ENCODE peak calls at places on chromosomes 7 and 10, in six cellular contexts. A, B, X, U, R and V are unnamed samples.

GRCh38 chr10:35379226-35380137 is 43.2 kb downstream of the CCNY start:
- DNase-seq in A (peak; percentile 82), B (no peak), X (no peak), U (no peak), R (no peak), V (peak; percentile 49)

GRCh38 chr10:78747366-78747955 is 321.3 kb upstream of the ZMIZ1 start:
- DNase-seq in A (no peak), B (no peak), X (no peak), U (no peak), R (no peak), V (no peak)

GRCh38 chr10:71249996-71250395 is 37.6 kb downstream of the UNC5B start:
- DNase-seq in A (no peak), B (no peak), X (no peak), U (no peak), R (no peak), V (no peak)

GRCh38 chr7:781228-781864 is 50.9 kb upstream of the SUN1 start:
- DNase-seq in A (no peak), B (no peak), X (no peak), U (no peak), R (no peak), V (no peak)

GRCh38 chr7:20798081-20798693 is 11.5 kb upstream of the SP8 start:
- DNase-seq in A (peak; percentile 66), B (no peak), X (peak; percentile 49), U (peak; percentile 76), R (peak; percentile 60), V (no peak)

GRCh38 chr7:155821851-155822250 is 9.6 kb upstream of the SHH start:
- DNase-seq in A (no peak), B (no peak), X (no peak), U (no peak), R (no peak), V (no peak)

GRCh38 chr7:120925392-120925791 is 25.2 kb upstream of the ING3 start:
- DNase-seq in A (no peak), B (no peak), X (no peak), U (no peak), R (no peak), V (no peak)

GRCh38 chr7:130939285-130940095 is 205.5 kb upstream of the KLF14 start:
- DNase-seq in A (no peak), B (no peak), X (no peak), U (no peak), R (no peak), V (no peak)

GRCh38 chr7:47520408-47520807 is 61.5 kb downstream of the TNS3 start:
- DNase-seq in A (no peak), B (peak; percentile 31), X (peak; percentile 52), U (peak; percentile 40), R (peak; percentile 46), V (no peak)

GRCh38 chr7:26061340-26062239 is 90.4 kb upstream of the NFE2L3 start:
- DNase-seq in A (peak; percentile 73), B (no peak), X (peak; percentile 67), U (peak; percentile 88), R (peak; percentile 93), V (peak; percentile 51)

GRCh38 chr7:22866965-22867364 is 44.3 kb upstream of the TOMM7 start:
- DNase-seq in A (no peak), B (no peak), X (no peak), U (no peak), R (no peak), V (no peak)

GRCh38 chr7:27155816-27156507 is 513 bp downstream of the HOXA7 start:
- DNase-seq in A (peak; percentile 56), B (peak; percentile 21), X (peak; percentile 19), U (peak; percentile 70), R (no peak), V (no peak)

GRCh38 chr7:5419523-5420107 is 4.0 kb downstream of the TNRC18 start:
- DNase-seq in A (no peak), B (no peak), X (no peak), U (peak; percentile 33), R (no peak), V (peak; percentile 25)

GRCh38 chr7:122485841-122486240 is 181.3 kb upstream of the FEZF1 start:
- DNase-seq in A (no peak), B (no peak), X (no peak), U (no peak), R (no peak), V (no peak)

GRCh38 chr7:75928600-75928939 is 13.6 kb downstream of the POR start:
- DNase-seq in A (no peak), B (no peak), X (no peak), U (no peak), R (no peak), V (no peak)

GRCh38 chr7:27171636-27172387 is 2.3 kb downstream of the HOXA10 start:
- DNase-seq in A (peak; percentile 27), B (peak; percentile 5), X (peak; percentile 18), U (no peak), R (no peak), V (peak; percentile 18)

GRCh38 chr7:100158229-100159098 is at the start of gene TRAPPC14:
- DNase-seq in A (peak; percentile 94), B (peak; percentile 95), X (peak; percentile 95), U (peak; percentile 98), R (peak; percentile 98), V (peak; percentile 93)

GRCh38 chr10:101380353-101381017 is 26.5 kb downstream of the BTRC start:
- DNase-seq in A (no peak), B (no peak), X (peak; percentile 26), U (no peak), R (no peak), V (no peak)

GRCh38 chr10:68348265-68348741 is 15.6 kb upstream of the PBLD start:
- DNase-seq in A (peak; percentile 78), B (no peak), X (no peak), U (peak; percentile 58), R (peak; percentile 58), V (no peak)

GRCh38 chr10:44046605-44047004 is 338.3 kb downstream of the CXCL12 start:
- DNase-seq in A (no peak), B (no peak), X (no peak), U (no peak), R (no peak), V (no peak)

GRCh38 chr7:55148992-55149391 is 130.2 kb downstream of the EGFR start:
- DNase-seq in A (no peak), B (no peak), X (no peak), U (no peak), R (no peak), V (no peak)

GRCh38 chr10:11757820-11758463 is 15.8 kb downstream of the ECHDC3 start:
- DNase-seq in A (peak; percentile 76), B (peak; percentile 87), X (peak; percentile 93), U (peak; percentile 93), R (peak; percentile 94), V (peak; percentile 72)
- TF ChIP-seq CTCF in A (peak; percentile 81), B (peak; percentile 87), X (peak; percentile 90), U (peak; percentile 95), R (peak; percentile 86), V (no peak)

GRCh38 chr7:29990931-29991330 is 1.3 kb upstream of the SCRN1 start:
- DNase-seq in A (no peak), B (no peak), X (no peak), U (no peak), R (no peak), V (no peak)

GRCh38 chr7:29988391-29989256 is 977 bp downstream of the SCRN1 start:
- DNase-seq in A (no peak), B (peak; percentile 72), X (peak; percentile 59), U (peak; percentile 68), R (peak; percentile 36), V (peak; percentile 60)

GRCh38 chr7:29987083-29987482 is 2.5 kb downstream of the SCRN1 start:
- DNase-seq in A (no peak), B (no peak), X (no peak), U (no peak), R (no peak), V (no peak)

GRCh38 chr7:29987821-29988317 is 1.7 kb downstream of the SCRN1 start:
- DNase-seq in A (no peak), B (no peak), X (no peak), U (no peak), R (no peak), V (no peak)

DNA sequence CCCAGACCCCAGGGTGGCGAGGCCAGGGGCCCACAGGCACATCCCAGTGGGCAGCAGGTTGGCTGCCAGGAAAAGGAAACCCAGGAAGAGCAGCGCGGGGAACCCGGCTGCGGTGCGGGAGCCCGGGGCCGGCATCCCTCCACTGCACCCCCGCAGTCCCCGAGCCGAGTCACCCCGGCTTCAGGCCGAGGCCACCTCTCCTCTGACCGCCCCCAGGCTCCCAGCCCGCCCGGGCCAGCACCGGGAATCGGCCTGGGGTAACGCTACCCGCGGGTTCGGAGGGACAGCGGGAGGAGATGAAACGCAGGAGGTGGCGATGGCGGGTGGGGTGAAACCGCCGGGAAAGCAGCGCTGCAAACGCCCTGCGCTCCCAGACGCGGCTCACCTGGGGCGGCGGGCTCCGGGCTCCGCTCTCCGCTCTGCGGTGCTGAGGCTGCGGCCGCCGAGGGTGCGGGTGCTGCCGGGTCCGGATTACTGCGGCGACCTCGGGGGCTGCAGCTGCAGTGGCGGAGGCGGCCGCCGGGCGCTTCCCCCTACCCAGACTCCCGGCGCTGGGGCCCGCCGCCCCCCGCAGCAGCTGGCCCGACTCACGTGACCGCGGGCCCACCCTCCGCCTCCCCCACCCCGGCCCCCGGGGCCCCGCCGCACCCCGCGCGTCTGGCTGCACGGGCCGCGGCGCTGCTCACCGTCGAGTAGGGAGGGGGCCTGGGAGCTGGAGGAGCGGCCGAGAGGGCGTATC is at the start of gene SCRN1:
- DNase-seq in A (peak; percentile 36), B (peak; percentile 70), X (peak; percentile 45), U (peak; percentile 43), R (peak; percentile 28), V (peak; percentile 57)
- TF ChIP-seq CTCF in A (no peak), B (peak; percentile 25), X (no peak), U (no peak), R (no peak), V (no peak)

DNA sequence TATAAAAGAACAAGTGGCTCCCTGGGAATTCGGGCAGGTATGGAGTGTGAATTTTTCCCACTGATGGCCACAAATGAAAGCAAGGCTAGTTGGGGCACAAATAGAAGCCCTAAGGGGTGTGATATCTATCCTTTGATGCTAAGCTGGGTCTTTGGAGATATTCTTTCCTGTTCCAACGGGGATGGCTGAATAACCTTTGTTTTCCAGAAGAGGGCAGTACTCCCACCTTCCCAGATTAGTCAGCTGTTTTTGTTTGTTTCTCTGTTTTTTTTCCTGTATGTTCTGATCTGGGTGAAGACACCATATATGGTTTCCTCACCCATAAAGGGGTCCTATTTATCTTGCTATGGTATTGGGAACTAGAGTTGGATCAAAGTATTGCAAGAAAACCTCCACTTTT is 947.7 kb upstream of the SORCS1 start:
- DNase-seq in A (peak; percentile 11), B (no peak), X (no peak), U (no peak), R (no peak), V (no peak)
- TF ChIP-seq CTCF in A (peak; percentile 35), B (peak; percentile 11), X (no peak), U (peak; percentile 31), R (no peak), V (no peak)

GRCh38 chr10:11341253-11341652 is 270.2 kb downstream of the USP6NL start:
- DNase-seq in A (peak; percentile 50), B (no peak), X (no peak), U (no peak), R (no peak), V (no peak)

GRCh38 chr10:11339660-11340059 is 271.8 kb downstream of the USP6NL start:
- DNase-seq in A (no peak), B (no peak), X (no peak), U (no peak), R (no peak), V (no peak)

GRCh38 chr10:11344081-11344480 is 267.4 kb downstream of the USP6NL start:
- DNase-seq in A (no peak), B (no peak), X (no peak), U (no peak), R (no peak), V (no peak)

GRCh38 chr10:11344550-11344949 is 266.9 kb downstream of the USP6NL start:
- DNase-seq in A (peak; percentile 71), B (no peak), X (no peak), U (no peak), R (no peak), V (no peak)

GRCh38 chr10:11345224-11346054 is 266.0 kb downstream of the USP6NL start:
- DNase-seq in A (peak; percentile 81), B (no peak), X (peak; percentile 85), U (peak; percentile 72), R (peak; percentile 59), V (no peak)
- TF ChIP-seq CTCF in A (peak; percentile 36), B (no peak), X (no peak), U (no peak), R (no peak), V (no peak)